ENCODE peak calls at places on chromosomes 6 and 20, in five cellular contexts. A is PC-3; D is pancreas; U is CD8-positive, alpha-beta T cell; M is right lobe of liver. O is an unnamed sample. For H3K4me1 and H3K9me3, the result is how much of the 10 kb centered on the place peaks cover.

GRCh38 chr6:35911871-35912653 is 8.8 kb downstream of the SRPK1 start:
- DNase-seq in A (peak), D (no peak), U (no peak), M (no peak), O (no peak)

GRCh38 chr20:46657618-46658017 is 6.4 kb upstream of the SLC13A3 start:
- DNase-seq in A (no peak), D (no peak), U (no peak), M (no peak), O (no peak)

GRCh38 chr20:62080249-62080993 is 14.7 kb upstream of the TAF4 start:
- DNase-seq in A (no peak), D (no peak), U (no peak), M (no peak), O (no peak)

GRCh38 chr6:25934735-25935313 is 4.3 kb upstream of the SLC17A2 start:
- DNase-seq in A (peak), D (no peak), U (no peak), M (no peak), O (no peak)

GRCh38 chr6:69866351-69867074 is at the start of gene COL19A1:
- DNase-seq in A (peak), D (peak), U (peak), M (peak), O (peak)

GRCh38 chr6:137216875-137217553 is 2.2 kb downstream of the IFNGR1 start:
- DNase-seq in A (peak), D (no peak), U (no peak), M (peak), O (no peak)

GRCh38 chr20:11247943-11248475 is 574.2 kb upstream of the JAG1 start:
- DNase-seq in A (no peak), D (no peak), U (no peak), M (no peak), O (no peak)

GRCh38 chr20:22821826-22822225 is 213.3 kb upstream of the SSTR4 start:
- DNase-seq in A (no peak), D (no peak), U (no peak), M (no peak), O (no peak)

GRCh38 chr6:160812097-160812496 is 110.1 kb downstream of the PLG start:
- DNase-seq in A (no peak), D (no peak), U (no peak), M (no peak), O (no peak)

GRCh38 chr6:41597246-41598000 is 40.8 kb upstream of the MDFI start:
- DNase-seq in A (no peak), D (peak), U (no peak), M (peak), O (no peak)

GRCh38 chr6:41595166-41595565 is 43.1 kb upstream of the MDFI start:
- DNase-seq in A (no peak), D (peak), U (no peak), M (no peak), O (no peak)

GRCh38 chr6:41598670-41599014 is 39.6 kb upstream of the MDFI start:
- DNase-seq in A (no peak), D (no peak), U (no peak), M (peak), O (no peak)

GRCh38 chr6:41596096-41596685 is 42.1 kb upstream of the MDFI start:
- DNase-seq in A (no peak), D (no peak), U (no peak), M (no peak), O (no peak)

DNA sequence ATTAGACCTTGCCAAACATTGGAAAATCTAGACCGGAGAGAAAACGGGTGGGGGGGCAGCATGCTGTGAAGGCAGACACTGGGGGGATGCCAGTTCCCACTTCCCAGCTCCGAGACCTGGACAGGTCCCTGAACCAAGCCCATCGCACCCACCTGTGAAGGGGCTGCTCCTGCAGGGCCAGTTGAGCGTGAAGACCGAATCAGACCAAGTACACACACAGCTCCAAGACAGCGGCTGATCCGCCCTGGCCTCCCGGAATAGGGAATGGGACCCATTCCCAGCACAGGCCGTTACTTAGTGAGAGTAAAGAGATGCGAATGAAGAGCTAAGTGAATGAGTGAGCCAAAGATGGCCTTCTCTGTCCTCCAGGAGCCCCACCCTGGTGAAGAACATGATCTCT is 41.5 kb upstream of the MDFI start:
- DNase-seq in A (no peak), D (peak), U (no peak), M (peak), O (peak)
- H3K4me1 ChIP-seq in A (under half), D (under half), U (under half), M (under half), O (under half)

GRCh38 chr6:169099411-169100202 is 154.0 kb downstream of the THBS2 start:
- DNase-seq in A (peak), D (no peak), U (no peak), M (no peak), O (no peak)
- TF ChIP-seq CTCF in A (peak), D (no peak), U (no peak), M (no peak), O (no peak)

DNA sequence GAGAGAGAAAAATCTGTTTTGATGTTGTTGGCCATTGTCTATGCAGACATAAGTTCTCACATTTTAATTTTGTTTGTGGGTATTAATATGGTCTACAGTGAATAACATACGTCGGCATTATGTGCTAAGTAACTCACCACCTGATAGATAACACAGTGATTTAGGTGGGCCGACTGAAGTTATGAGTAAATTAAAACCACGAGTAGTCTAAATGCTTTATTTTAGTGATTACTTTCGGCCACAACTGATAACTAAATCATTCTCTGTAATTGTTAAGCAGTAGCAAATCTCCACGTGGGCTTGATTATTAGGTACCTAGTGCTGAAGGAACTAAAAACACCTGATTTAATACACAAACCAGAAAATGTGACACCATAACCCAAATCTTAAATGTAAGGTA is 1.2 kb downstream of the DOP1A start:
- DNase-seq in A (no peak), D (no peak), U (no peak), M (no peak), O (no peak)
- H3K9me3 ChIP-seq in A (under half), D (under half), U (under half), M (under half), O (under half)

DNA sequence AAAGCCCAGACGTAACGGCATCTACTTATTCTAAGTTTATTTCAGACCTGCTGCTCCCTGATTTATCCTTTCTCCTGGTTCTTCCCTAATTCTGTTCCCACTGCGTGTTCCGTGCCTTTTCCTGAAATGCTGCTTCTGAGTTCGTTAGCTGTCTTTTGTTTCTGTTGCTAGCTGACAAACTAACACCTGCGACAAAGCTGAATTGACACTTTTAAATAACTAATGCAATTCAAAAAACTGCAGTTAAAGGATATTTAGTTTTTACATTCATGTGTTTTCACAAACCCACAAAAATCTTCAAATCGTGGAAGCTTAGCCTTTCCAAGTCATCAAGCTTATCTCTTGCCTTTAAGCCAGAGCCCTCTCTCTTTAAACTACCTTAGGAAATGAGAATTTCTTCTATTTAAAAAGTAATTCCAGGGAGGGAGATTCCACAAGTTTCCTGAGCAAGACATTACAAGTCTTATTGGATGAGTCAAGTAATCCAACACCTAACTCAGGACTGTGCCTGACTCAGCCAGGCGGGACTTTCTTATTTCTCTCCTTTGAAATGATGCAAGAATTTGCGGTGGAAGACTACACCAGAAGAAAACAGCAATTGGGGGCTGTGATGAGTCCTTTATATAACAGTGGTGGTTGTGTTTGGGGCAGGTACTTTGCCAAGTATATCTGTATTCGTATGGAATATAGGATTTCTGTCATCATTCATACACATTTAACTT is 6.3 kb downstream of the ADTRP start:
- DNase-seq in A (peak), D (no peak), U (no peak), M (no peak), O (no peak)
- H3K4me1 ChIP-seq in A (half or more), D (under half), U (under half), M (under half), O (under half)

DNA sequence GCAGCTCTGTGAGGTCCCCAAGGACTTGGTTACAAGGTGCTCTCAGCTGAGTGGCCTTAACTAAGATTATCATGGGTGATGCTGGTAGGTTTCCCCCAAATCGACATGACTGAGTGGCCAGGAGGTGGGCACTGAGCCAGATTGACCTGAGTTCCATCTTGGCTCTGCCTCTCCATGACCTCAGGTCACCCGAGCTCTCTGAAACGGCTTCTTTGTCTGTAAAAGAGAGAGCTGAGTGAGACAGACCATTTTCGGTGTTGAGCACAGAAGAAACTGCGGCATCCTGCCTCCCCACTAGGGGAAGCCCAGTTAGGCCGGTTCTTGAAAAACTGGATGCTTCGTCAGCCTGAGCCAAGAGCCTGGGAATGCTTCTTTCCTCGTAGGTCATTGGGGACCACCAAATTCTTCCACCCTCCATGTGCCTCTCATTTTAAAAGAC is 14.1 kb upstream of the STX16 start:
- DNase-seq in A (no peak), D (no peak), U (no peak), M (no peak), O (no peak)
- TF ChIP-seq CTCF in A (peak), D (no peak), U (no peak), M (no peak), O (no peak)

GRCh38 chr6:366972-367794 is 24.4 kb upstream of the IRF4 start:
- DNase-seq in A (no peak), D (peak), U (no peak), M (no peak), O (no peak)
- H3K9me3 ChIP-seq in A (under half), D (under half), U (under half), M (under half), O (under half)